ENCODE peak calls at places on chromosomes 3 and 15, in eight cellular contexts. W is upper lobe of right lung; V is SW 1271; L is lower lobe of right lung; H is DMS 273 treated with DMSO at 0.1 percent for 48 hours; E is T-helper 9 cell; T is hypothalamus; K is effector CD4-positive, alpha-beta T cell. B is an unnamed sample.

GRCh38 chr3:131714585-131715220 is 211.9 kb upstream of the MRPL3 start:
- DNase-seq in W (no peak), V (no peak), L (no peak), H (no peak), E (no peak), T (no peak), K (no peak), B (no peak)

GRCh38 chr15:80932989-80933388 is 56.6 kb downstream of the MESD start:
- DNase-seq in W (no peak), V (no peak), L (no peak), H (no peak), E (no peak), T (no peak), K (no peak), B (no peak)

GRCh38 chr15:71779073-71779797 is 31.1 kb upstream of the NR2E3 start:
- DNase-seq in W (no peak), V (no peak), L (no peak), H (no peak), E (no peak), T (no peak), K (no peak), B (no peak)

GRCh38 chr3:157373783-157374182 is 62.9 kb upstream of the PTX3 start:
- DNase-seq in W (no peak), V (no peak), L (no peak), H (no peak), E (no peak), T (no peak), K (no peak), B (no peak)

GRCh38 chr3:182248349-182248880 is 536.7 kb downstream of the SOX2 start:
- DNase-seq in W (no peak), V (no peak), L (no peak), H (no peak), E (no peak), T (no peak), K (no peak), B (no peak)

GRCh38 chr15:68676011-68676605 is 97.3 kb downstream of the CORO2B start:
- DNase-seq in W (no peak), V (no peak), L (no peak), H (no peak), E (no peak), T (no peak), K (no peak), B (no peak)

GRCh38 chr3:139935866-139936817 is 1.2 kb downstream of the CLSTN2 start:
- DNase-seq in W (peak), V (no peak), L (peak), H (no peak), E (no peak), T (no peak), K (no peak), B (no peak)

GRCh38 chr3:196991581-196992460 is 23.2 kb upstream of the PIGZ start:
- DNase-seq in W (peak), V (no peak), L (no peak), H (no peak), E (no peak), T (no peak), K (no peak), B (no peak)

GRCh38 chr15:99105516-99106341 is 849 bp downstream of the SYNM start:
- DNase-seq in W (no peak), V (peak), L (peak), H (peak), E (no peak), T (peak), K (no peak), B (no peak)

B was measured in Panc1.